ENCODE peak calls at places on chromosomes 3 and 15, in nine cellular contexts. F is uterus, L is upper lobe of left lung, D is HAP-1, K is transverse colon, H is retinal pigment epithelial cell, U is tibial artery, I is SJSA1, S is HFF-Myc. V is an unnamed sample.

GRCh38 chr3:60707452-60708020 is 543.7 kb downstream of the FHIT start:
- DNase-seq in F (no peak), L (no peak), S (no peak), U (no peak), D (no peak), I (no peak), K (no peak), H (no peak), V (no peak)

GRCh38 chr3:122392868-122393844 is 9.2 kb downstream of the FAM162A start:
- DNase-seq in F (no peak), L (no peak), S (no peak), H (no peak), I (peak; percentile 14), U (no peak), K (no peak), D (peak; percentile 21), V (peak; percentile 49)

GRCh38 chr15:33678606-33679005 is 289.7 kb upstream of the CHRM5 start:
- DNase-seq in S (no peak), H (no peak), I (no peak), L (no peak), D (no peak), U (no peak), F (no peak), K (no peak), V (no peak)

GRCh38 chr3:33911525-33912322 is 113.3 kb downstream of the PDCD6IP start:
- DNase-seq in D (no peak), K (no peak), U (no peak), I (peak; percentile 20), S (no peak), L (no peak), F (no peak), H (no peak), V (no peak)

GRCh38 chr3:140023616-140024530 is 88.9 kb downstream of the CLSTN2 start:
- DNase-seq in F (no peak), U (peak; percentile 38), D (no peak), S (no peak), H (peak; percentile 8), L (no peak), I (no peak), K (peak; percentile 10), V (no peak)

GRCh38 chr3:110773413-110773954 is 298.1 kb upstream of the NECTIN3 start:
- DNase-seq in K (no peak), H (peak; percentile 75), D (no peak), F (no peak), I (peak; percentile 76), L (no peak), U (no peak), S (peak; percentile 59), V (no peak)

GRCh38 chr3:134608023-134608758 is 42.6 kb downstream of the KY start:
- DNase-seq in K (no peak), L (no peak), F (no peak), S (no peak), D (no peak), U (no peak), I (no peak), H (no peak), V (no peak)

GRCh38 chr15:84398763-84399701 is 163.5 kb downstream of the GOLGA6L4 start:
- DNase-seq in S (no peak), H (no peak), I (no peak), K (no peak), U (no peak), F (no peak), D (peak; percentile 45), L (no peak), V (no peak)

GRCh38 chr3:158103131-158103955 is 2.9 kb downstream of the SHOX2 start:
- DNase-seq in D (peak; percentile 47), I (no peak), S (no peak), U (peak; percentile 71), H (no peak), F (no peak), K (peak; percentile 55), L (no peak), V (no peak)

GRCh38 chr15:84822774-84823579 is 5.8 kb downstream of the ALPK3 start:
- DNase-seq in U (no peak), F (no peak), D (no peak), H (no peak), S (peak; percentile 32), L (no peak), K (no peak), I (no peak), V (no peak)

DNA sequence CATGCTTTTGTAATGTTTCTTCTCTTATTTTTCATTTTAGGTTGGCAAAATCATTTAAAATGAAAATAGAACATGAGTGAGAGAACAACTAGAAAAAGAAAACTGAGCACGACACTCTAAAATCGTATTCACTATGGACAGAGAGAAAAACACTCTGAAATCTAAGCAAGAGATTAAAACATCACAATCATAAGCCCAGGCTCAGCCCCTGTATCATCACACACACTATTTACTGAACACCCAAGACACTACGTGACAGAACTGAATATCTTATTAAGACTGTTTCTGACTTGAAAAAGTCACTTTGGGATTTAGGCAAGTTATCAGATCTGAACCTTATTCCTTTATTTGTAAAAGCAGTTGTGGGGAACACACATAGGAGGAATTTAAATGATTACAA is 82.6 kb upstream of the PLXND1 start:
- DNase-seq in K (no peak), L (no peak), I (no peak), H (no peak), F (no peak), U (no peak), S (no peak), D (no peak), V (no peak)
- H3K4me3 ChIP-seq in K (no peak overlapping the region), L (no peak overlapping the region), I (no peak overlapping the region), H (no peak overlapping the region), F (no peak overlapping the region), U (no peak overlapping the region), S (no peak overlapping the region), D (no peak overlapping the region), V (no peak overlapping the region)

GRCh38 chr3:188106454-188106853 is 47.5 kb upstream of the LPP start:
- DNase-seq in I (no peak), F (no peak), U (no peak), D (no peak), H (no peak), K (no peak), L (no peak), S (no peak), V (no peak)

GRCh38 chr3:188106898-188107684 is 46.9 kb upstream of the LPP start:
- DNase-seq in K (no peak), I (no peak), S (no peak), D (no peak), U (no peak), F (no peak), L (no peak), H (no peak), V (no peak)

GRCh38 chr3:188102861-188103547 is 51.0 kb upstream of the LPP start:
- DNase-seq in K (no peak), L (no peak), H (no peak), I (no peak), S (no peak), U (no peak), D (no peak), F (no peak), V (no peak)

GRCh38 chr3:188106006-188106405 is 48.0 kb upstream of the LPP start:
- DNase-seq in F (no peak), S (no peak), U (no peak), K (no peak), L (no peak), H (no peak), I (no peak), D (no peak), V (no peak)

GRCh38 chr3:188104050-188104449 is 49.9 kb upstream of the LPP start:
- DNase-seq in F (no peak), K (no peak), H (no peak), I (no peak), S (no peak), L (no peak), D (no peak), U (no peak), V (no peak)
- H3K4me3 ChIP-seq in F (no peak overlapping the region), K (no peak overlapping the region), H (no peak overlapping the region), I (no peak overlapping the region), S (no peak overlapping the region), L (no peak overlapping the region), D (no peak overlapping the region), U (no peak overlapping the region), V (no peak overlapping the region)

DNA sequence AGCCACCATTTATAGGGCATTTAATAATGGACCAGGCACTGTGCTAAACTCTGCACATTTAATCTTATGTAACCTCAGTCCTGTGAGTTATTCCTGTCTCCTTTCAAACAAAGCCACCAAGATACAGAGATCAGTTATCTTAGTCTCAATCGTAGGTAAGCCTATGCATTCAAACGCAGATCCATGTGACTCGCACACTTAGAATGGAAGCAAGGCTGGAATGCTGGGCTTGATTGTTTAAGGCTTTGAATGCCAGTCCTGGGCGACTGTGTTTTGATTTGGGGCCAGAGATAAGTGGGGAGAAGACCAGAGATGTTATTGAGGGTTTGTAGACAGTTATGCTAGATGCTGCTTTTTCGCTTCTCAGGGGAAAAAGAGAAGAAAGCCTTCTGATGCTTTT is 22.2 kb downstream of the MED12L start:
- DNase-seq in S (no peak), F (no peak), D (peak; percentile 54), U (no peak), L (no peak), I (no peak), K (no peak), H (no peak), V (no peak)
- H3K4me3 ChIP-seq in S (no peak overlapping the region), F (no peak overlapping the region), D (no peak overlapping the region), U (no peak overlapping the region), L (no peak overlapping the region), I (no peak overlapping the region), K (no peak overlapping the region), H (no peak overlapping the region), V (no peak overlapping the region)

GRCh38 chr15:78637776-78638435 is 3.1 kb downstream of the CHRNB4 start:
- DNase-seq in F (no peak), D (peak; percentile 47), H (no peak), L (no peak), U (no peak), I (no peak), S (no peak), K (no peak), V (no peak)

GRCh38 chr15:78638658-78639314 is 2.2 kb downstream of the CHRNB4 start:
- DNase-seq in L (no peak), I (peak; percentile 34), K (peak; percentile 53), H (no peak), S (no peak), F (no peak), D (peak; percentile 96), U (no peak), V (peak; percentile 16)

GRCh38 chr15:78634251-78635145 is 6.5 kb downstream of the CHRNB4 start:
- DNase-seq in K (no peak), D (peak; percentile 6), U (no peak), F (no peak), H (no peak), I (no peak), L (no peak), S (no peak), V (no peak)

GRCh38 chr15:78635346-78635745 is 5.7 kb downstream of the CHRNB4 start:
- DNase-seq in K (no peak), F (no peak), H (no peak), U (no peak), S (no peak), D (peak; percentile 7), I (no peak), L (no peak), V (no peak)

DNA sequence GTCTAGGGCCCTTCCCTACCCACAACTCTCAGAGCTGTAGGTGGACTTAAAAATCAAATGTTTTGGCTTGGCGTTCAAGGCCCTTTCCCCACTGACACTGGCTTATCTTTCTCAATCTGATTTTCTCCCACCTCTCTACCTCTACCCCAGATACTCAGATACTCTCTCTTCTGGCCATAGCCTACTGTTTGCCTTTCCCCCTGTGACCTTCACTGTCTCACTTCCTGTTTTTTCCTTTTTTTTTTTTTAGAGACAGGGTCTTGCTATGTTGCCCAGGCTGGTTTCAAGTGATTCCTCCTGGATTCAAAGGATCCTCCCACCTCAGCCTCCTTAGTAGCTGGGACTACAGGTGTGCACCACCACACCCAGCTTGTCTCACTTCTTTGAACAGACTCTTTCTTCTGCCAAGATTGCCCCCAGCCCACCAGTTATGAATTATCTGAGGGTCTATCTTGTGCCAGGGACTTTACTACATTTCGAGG is 4.6 kb downstream of the CHRNB4 start:
- DNase-seq in I (no peak), F (no peak), H (no peak), D (no peak), L (no peak), U (no peak), K (no peak), S (no peak), V (no peak)
- H3K4me3 ChIP-seq in I (no peak overlapping the region), F (no peak overlapping the region), H (no peak overlapping the region), D (no peak overlapping the region), L (no peak overlapping the region), U (no peak overlapping the region), K (no peak overlapping the region), S (no peak overlapping the region), V (no peak overlapping the region)

V was measured in kidney epithelial cell.